ENCODE peak calls at places on chromosomes 6 and 20, in five cellular contexts. O is WERI-Rb-1, D is colonic mucosa, H is RWPE1, B is aorta. E is an unnamed sample.

GRCh38 chr20:24640276-24640675 is 170.8 kb downstream of the SYNDIG1 start:
- DNase-seq in O (no peak), D (no peak), H (no peak), B (no peak), E (no peak)

GRCh38 chr6:167836722-167837121 is 10.0 kb downstream of the AFDN start:
- DNase-seq in O (no peak), D (no peak), H (no peak), B (no peak), E (no peak)

GRCh38 chr6:110629153-110629552 is 152.7 kb upstream of the SLC22A16 start:
- DNase-seq in O (no peak), D (peak), H (no peak), B (no peak), E (no peak)

GRCh38 chr20:44750081-44750805 is 4.6 kb downstream of the KCNK15 start:
- DNase-seq in O (no peak), D (no peak), H (peak), B (no peak), E (no peak)

GRCh38 chr20:35467339-35468224 is 12.2 kb downstream of the CEP250 start:
- DNase-seq in O (no peak), D (no peak), H (peak), B (no peak), E (peak)

GRCh38 chr6:72669324-72669723 is 47.5 kb downstream of the KCNQ5 start:
- DNase-seq in O (peak), D (no peak), H (no peak), B (no peak), E (no peak)

GRCh38 chr6:125797120-125797933 is 6.6 kb downstream of the NCOA7 start:
- DNase-seq in O (no peak), D (no peak), H (no peak), B (no peak), E (no peak)

GRCh38 chr6:53020005-53020744 is 25.1 kb upstream of the GSTA4 start:
- DNase-seq in O (no peak), D (no peak), H (no peak), B (no peak), E (no peak)

GRCh38 chr6:7216941-7217621 is 95.9 kb downstream of the SSR1 start:
- DNase-seq in O (no peak), D (no peak), H (peak), B (no peak), E (no peak)

GRCh38 chr6:159842035-159842434 is 42.0 kb downstream of the PNLDC1 start:
- DNase-seq in O (no peak), D (no peak), H (no peak), B (no peak), E (no peak)

GRCh38 chr6:53926505-53926904 is 131.7 kb downstream of the LRRC1 start:
- DNase-seq in O (no peak), D (no peak), H (peak), B (no peak), E (no peak)

GRCh38 chr20:64142546-64142945 is 21.7 kb upstream of the MYT1 start:
- DNase-seq in O (peak), D (no peak), H (no peak), B (peak), E (no peak)

GRCh38 chr20:5484926-5485325 is 168.2 kb upstream of the PROKR2 start:
- DNase-seq in O (no peak), D (no peak), H (no peak), B (no peak), E (no peak)

GRCh38 chr20:16709017-16709416 is 20.8 kb upstream of the SNRPB2 start:
- DNase-seq in O (no peak), D (no peak), H (no peak), B (no peak), E (no peak)

GRCh38 chr6:2505624-2506023 is 245.1 kb downstream of the MYLK4 start:
- DNase-seq in O (peak), D (peak), H (no peak), B (no peak), E (no peak)

GRCh38 chr20:19406371-19406770 is 193.9 kb downstream of the SLC24A3 start:
- DNase-seq in O (no peak), D (no peak), H (no peak), B (no peak), E (no peak)

GRCh38 chr20:9460518-9460917 is 53.9 kb upstream of the LAMP5 start:
- DNase-seq in O (no peak), D (no peak), H (peak), B (no peak), E (no peak)

GRCh38 chr6:98036344-98036743 is 753.3 kb upstream of the MMS22L start:
- DNase-seq in O (peak), D (no peak), H (no peak), B (no peak), E (no peak)

GRCh38 chr6:6717008-6717763 is 128.7 kb downstream of the LY86 start:
- DNase-seq in O (no peak), D (no peak), H (no peak), B (no peak), E (no peak)

GRCh38 chr20:50399917-50400704 is 110.1 kb upstream of the PTPN1 start:
- DNase-seq in O (no peak), D (no peak), H (no peak), B (no peak), E (no peak)

GRCh38 chr20:50242863-50243609 is 52.4 kb downstream of the CEBPB start:
- DNase-seq in O (no peak), D (peak), H (peak), B (no peak), E (no peak)

GRCh38 chr6:139597781-139598368 is 223.4 kb upstream of the CITED2 start:
- DNase-seq in O (no peak), D (peak), H (peak), B (peak), E (peak)

GRCh38 chr6:98590957-98591356 is 243.4 kb upstream of the POU3F2 start:
- DNase-seq in O (no peak), D (no peak), H (no peak), B (no peak), E (no peak)

GRCh38 chr6:7033202-7033601 is 74.6 kb upstream of the RREB1 start:
- DNase-seq in O (no peak), D (no peak), H (no peak), B (peak), E (no peak)

GRCh38 chr20:19440660-19441527 is 228.5 kb downstream of the SLC24A3 start:
- DNase-seq in O (no peak), D (no peak), H (no peak), B (no peak), E (no peak)

GRCh38 chr6:78517399-78517798 is 350.0 kb upstream of the IRAK1BP1 start:
- DNase-seq in O (no peak), D (no peak), H (no peak), B (no peak), E (no peak)

GRCh38 chr6:25088513-25088912 is 152.8 kb upstream of the RIPOR2 start:
- DNase-seq in O (no peak), D (no peak), H (peak), B (no peak), E (no peak)

GRCh38 chr6:25085761-25086160 is 150.0 kb upstream of the RIPOR2 start:
- DNase-seq in O (no peak), D (no peak), H (no peak), B (no peak), E (no peak)

GRCh38 chr6:25084508-25084833 is 148.7 kb upstream of the RIPOR2 start:
- DNase-seq in O (no peak), D (no peak), H (no peak), B (no peak), E (no peak)

GRCh38 chr6:25083784-25084507 is 148.2 kb upstream of the RIPOR2 start:
- DNase-seq in O (no peak), D (no peak), H (no peak), B (no peak), E (no peak)

DNA sequence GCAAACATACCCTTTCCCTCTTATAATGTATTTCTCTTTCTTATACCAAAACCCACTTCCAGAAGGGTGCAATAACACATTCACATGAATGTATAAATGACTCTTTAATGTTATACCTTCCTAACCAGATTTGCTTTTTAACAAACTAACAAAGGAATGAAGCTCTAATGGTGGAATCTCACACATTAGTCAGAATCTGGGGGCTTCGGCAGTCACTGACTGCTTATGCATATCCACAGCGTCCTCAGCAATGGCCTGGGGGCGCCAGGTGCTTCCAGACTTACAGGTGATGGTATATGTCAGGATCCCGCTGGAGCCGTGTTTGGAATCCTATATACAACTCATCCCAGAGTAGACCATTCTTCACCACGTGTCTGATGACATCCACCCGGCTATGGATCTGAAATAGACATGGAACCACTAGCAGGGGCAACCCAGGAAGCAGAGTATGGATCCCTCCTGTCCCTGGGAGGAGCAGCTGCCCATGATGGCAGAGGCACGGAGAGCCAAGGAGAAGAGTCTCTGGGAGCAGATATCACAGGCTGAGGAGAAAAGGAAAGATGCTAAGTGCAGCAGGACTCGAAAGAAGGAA is 150.8 kb upstream of the RIPOR2 start:
- DNase-seq in O (no peak), D (no peak), H (no peak), B (no peak), E (no peak)
- H3K27ac ChIP-seq in O (no peak), D (no peak), H (no peak), B (no peak), E (peak)

GRCh38 chr6:143038845-143039244 is 21.8 kb upstream of the AIG1 start:
- DNase-seq in O (no peak), D (no peak), H (no peak), B (no peak), E (no peak)
- H3K27ac ChIP-seq in O (no peak), D (no peak), H (no peak), B (no peak), E (no peak)

DNA sequence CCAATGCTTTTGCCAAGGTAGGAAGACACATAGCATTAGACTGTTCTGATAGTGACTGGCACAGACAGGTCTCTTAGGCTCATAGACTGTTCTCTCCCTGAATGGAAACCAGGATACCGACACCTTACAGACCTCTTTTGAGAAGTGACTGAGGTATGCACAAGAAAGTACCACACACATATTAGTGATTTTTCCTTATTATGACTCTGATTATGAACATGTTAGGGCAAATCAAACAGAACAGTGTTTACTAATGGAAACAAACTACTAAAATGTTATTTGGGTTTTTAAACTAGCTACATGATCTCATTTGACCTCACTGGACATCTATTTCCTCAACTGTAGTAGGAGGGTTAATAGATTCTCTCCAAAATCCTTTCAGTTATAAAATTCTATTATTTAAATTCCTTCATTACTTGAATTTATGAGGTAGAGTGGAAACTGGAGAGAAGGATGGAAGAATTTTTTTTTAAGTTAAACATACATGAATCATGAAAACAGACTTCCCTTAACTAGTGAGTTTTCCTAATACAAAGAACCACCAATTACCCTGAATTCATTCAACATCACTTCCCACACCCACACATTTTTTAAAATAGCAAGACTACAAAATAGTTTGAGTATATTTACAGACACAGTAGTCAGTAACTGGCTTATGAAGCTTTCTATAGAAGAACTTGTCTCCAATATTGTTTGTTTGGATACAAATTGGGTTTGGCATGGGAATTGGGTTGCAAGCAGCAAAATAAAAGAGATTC is 120.5 kb downstream of the OGFRL1 start:
- DNase-seq in O (no peak), D (no peak), H (no peak), B (no peak), E (no peak)
- H3K27ac ChIP-seq in O (no peak), D (no peak), H (no peak), B (no peak), E (no peak)

DNA sequence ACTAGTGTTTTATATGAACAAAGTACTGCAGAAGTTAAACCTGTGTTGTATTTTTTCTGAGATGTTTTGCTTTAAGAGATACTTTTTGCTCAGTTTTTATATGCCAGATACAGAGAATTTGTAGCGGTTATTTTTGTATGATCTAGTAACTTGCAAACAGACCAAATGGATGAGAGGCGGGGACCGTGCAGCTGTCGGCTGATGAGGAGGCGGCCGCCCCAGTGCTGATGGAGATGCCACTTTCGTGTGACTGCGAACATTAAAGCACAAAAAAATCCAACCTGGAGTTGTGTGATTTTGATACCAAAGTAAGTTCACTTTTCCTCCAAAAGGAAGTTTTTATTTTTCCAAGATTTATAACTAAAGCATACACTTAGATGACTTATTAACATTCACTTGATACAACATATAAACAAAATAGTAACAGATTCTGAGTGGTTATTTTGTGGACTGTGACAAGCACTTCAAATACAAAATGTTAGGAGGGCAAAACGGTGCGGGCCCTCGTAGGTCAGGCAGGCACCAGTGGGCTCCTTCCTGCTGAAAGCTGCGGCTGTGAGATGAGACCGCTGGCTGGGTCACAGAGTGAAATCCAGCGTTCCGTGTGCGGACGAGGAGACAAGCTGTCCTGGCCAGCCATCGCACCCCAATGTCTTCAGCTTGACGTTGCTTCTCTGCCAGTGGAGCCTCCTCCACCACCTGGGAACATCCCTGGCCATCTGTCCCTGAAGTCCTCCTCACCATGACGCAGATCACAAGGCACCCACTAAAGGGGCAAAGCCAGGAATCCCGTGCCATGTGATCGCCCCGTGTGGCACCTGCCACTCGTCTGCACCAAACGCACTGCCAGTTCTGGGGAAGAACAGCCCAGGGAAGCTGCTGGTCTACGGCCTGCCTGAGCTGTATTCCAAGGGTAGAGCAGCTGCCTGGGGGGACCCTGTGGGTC is 4.0 kb upstream of the OGFR start:
- DNase-seq in O (no peak), D (no peak), H (no peak), B (no peak), E (no peak)
- H3K27ac ChIP-seq in O (no peak), D (no peak), H (peak), B (no peak), E (no peak)

GRCh38 chr6:109611502-109611901 is 79.5 kb downstream of the AK9 start:
- DNase-seq in O (no peak), D (no peak), H (no peak), B (no peak), E (no peak)

GRCh38 chr6:109610555-109610954 is 80.4 kb downstream of the AK9 start:
- DNase-seq in O (no peak), D (no peak), H (no peak), B (no peak), E (no peak)

GRCh38 chr6:109609737-109610136 is 81.3 kb downstream of the AK9 start:
- DNase-seq in O (no peak), D (no peak), H (no peak), B (no peak), E (no peak)

GRCh38 chr6:109612268-109612667 is 78.7 kb downstream of the AK9 start:
- DNase-seq in O (no peak), D (no peak), H (no peak), B (no peak), E (no peak)

DNA sequence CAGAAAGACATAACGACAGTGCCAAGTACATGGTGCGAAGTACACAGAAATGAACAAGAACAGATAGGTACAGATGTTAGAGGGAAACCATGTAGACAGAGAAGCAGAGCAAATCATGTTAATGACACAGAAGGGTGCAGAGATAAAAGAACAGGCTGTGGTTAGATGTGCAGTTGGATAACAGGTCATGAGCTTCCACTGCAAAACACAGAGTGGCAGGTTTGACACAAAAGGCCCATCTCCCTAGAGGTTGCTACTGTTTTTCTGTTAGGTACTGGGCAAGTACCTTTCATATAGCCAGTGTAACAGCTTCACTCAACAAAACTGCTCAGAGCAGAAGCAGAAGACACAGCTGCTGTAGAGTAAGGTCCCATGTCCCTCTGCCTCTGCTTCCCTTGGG is 84.6 kb downstream of the AK9 start:
- DNase-seq in O (no peak), D (no peak), H (no peak), B (no peak), E (no peak)
- H3K27ac ChIP-seq in O (no peak), D (no peak), H (no peak), B (no peak), E (no peak)

GRCh38 chr6:143543435-143543834 is 31.9 kb upstream of the FUCA2 start:
- DNase-seq in O (no peak), D (no peak), H (no peak), B (no peak), E (no peak)

GRCh38 chr6:143545976-143546547 is 34.5 kb upstream of the FUCA2 start:
- DNase-seq in O (no peak), D (no peak), H (no peak), B (no peak), E (no peak)

GRCh38 chr6:143542915-143543314 is 31.4 kb upstream of the FUCA2 start:
- DNase-seq in O (no peak), D (no peak), H (no peak), B (no peak), E (no peak)

GRCh38 chr6:143545165-143545564 is 33.6 kb upstream of the FUCA2 start:
- DNase-seq in O (no peak), D (no peak), H (no peak), B (no peak), E (no peak)

GRCh38 chr6:143544019-143544681 is 32.6 kb upstream of the FUCA2 start:
- DNase-seq in O (no peak), D (no peak), H (no peak), B (no peak), E (no peak)
- H3K27ac ChIP-seq in O (no peak), D (peak), H (no peak), B (no peak), E (no peak)

DNA sequence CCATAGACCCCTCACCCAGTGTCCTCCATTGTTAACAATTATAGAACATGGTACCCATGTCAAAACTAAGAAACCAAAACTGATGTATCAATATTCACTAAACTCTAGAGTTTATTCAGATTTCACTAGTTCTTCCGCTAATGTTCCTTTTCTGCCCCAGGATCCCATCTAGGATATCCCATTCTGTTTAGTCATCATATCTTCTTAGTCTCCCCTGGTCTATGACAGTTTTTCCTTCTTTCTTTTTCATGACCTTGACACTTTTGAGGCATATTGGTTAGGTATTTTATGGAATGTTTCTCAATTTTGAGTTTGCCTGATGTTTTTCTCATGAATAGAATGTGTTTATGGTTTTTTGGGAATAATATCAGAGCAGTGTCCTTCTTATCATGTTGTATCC is 146.7 kb downstream of the SCML4 start:
- DNase-seq in O (no peak), D (no peak), H (no peak), B (no peak), E (no peak)
- H3K27ac ChIP-seq in O (no peak), D (no peak), H (no peak), B (no peak), E (no peak)

GRCh38 chr20:376089-376488 is 4.5 kb upstream of the TRIB3 start:
- DNase-seq in O (no peak), D (no peak), H (no peak), B (no peak), E (no peak)
- H3K27ac ChIP-seq in O (no peak), D (no peak), H (peak), B (no peak), E (no peak)